ENCODE peak calls at places on chromosomes 12 and 14, in five cellular contexts. I is HCT116, T is thoracic aorta, C is H9, V is fibroblast of the conjunctiva. H is an unnamed sample.
A peak's percentile ranks its signal among the peaks of the same experiment; 100 is the strongest.

GRCh38 chr12:115209230-115209629 is 525.3 kb upstream of the TBX3 start:
- DNase-seq in I (no peak), T (no peak), C (no peak), V (no peak), H (peak; percentile 95)

GRCh38 chr14:50766338-50766886 is 64.5 kb downstream of the NIN start:
- DNase-seq in I (no peak), T (no peak), C (no peak), V (no peak), H (no peak)

GRCh38 chr12:109655578-109655977 is 58.0 kb upstream of the FAM222A start:
- DNase-seq in I (no peak), T (no peak), C (no peak), V (no peak), H (no peak)

GRCh38 chr14:62015248-62015647 is 253.0 kb downstream of the SNAPC1 start:
- DNase-seq in I (no peak), T (no peak), C (no peak), V (no peak), H (no peak)

GRCh38 chr12:43287991-43288390 is 264.0 kb downstream of the ADAMTS20 start:
- DNase-seq in I (no peak), T (no peak), C (no peak), V (no peak), H (no peak)

GRCh38 chr14:22887260-22887989 is 4.4 kb downstream of the REM2 start:
- DNase-seq in I (peak; percentile 92), T (no peak), C (peak; percentile 83), V (peak; percentile 71), H (peak; percentile 87)

GRCh38 chr12:6250343-6250742 is 50.1 kb downstream of the CD9 start:
- DNase-seq in I (no peak), T (no peak), C (no peak), V (no peak), H (no peak)

GRCh38 chr14:69658664-69659261 is 47.4 kb downstream of the SUSD6 start:
- DNase-seq in I (no peak), T (no peak), C (no peak), V (no peak), H (no peak)

GRCh38 chr12:105252901-105253300 is 16.9 kb upstream of the APPL2 start:
- DNase-seq in I (no peak), T (no peak), C (no peak), V (no peak), H (no peak)

GRCh38 chr12:76032043-76032981 is 736 bp upstream of the PHLDA1 start:
- DNase-seq in I (no peak), T (no peak), C (peak; percentile 73), V (peak; percentile 37), H (peak; percentile 84)

H was measured in ELF-1.